ENCODE peak calls at places on chromosomes 3 and 15, in five cellular contexts. S is kidney, Y is HL-60, U is GM23248, B is mesenchymal stem cell. H is an unnamed sample.

GRCh38 chr3:14132120-14132519 is 7.3 kb downstream of the TMEM43 start:
- DNase-seq in B (no peak), S (peak), Y (no peak), U (no peak), H (no peak)

GRCh38 chr3:137121704-137122314 is 164.0 kb downstream of the IL20RB start:
- DNase-seq in Y (peak), U (peak), S (no peak), B (peak), H (peak)

GRCh38 chr15:67174864-67175573 is 79.4 kb downstream of the AAGAB start:
- DNase-seq in B (peak), U (peak), S (no peak), Y (no peak), H (no peak)

GRCh38 chr3:72492240-72492639 is 356.0 kb downstream of the SHQ1 start:
- DNase-seq in U (peak), S (peak), B (peak), Y (no peak), H (no peak)

GRCh38 chr15:63611217-63611616 is 14.0 kb downstream of the FBXL22 start:
- DNase-seq in U (no peak), B (no peak), S (no peak), Y (no peak), H (no peak)

GRCh38 chr15:56919708-56920637 is 1.5 kb downstream of the TCF12 start:
- DNase-seq in S (peak), U (peak), Y (peak), B (peak), H (peak)

GRCh38 chr15:42858999-42859789 is 61.4 kb downstream of the TTBK2 start:
- DNase-seq in S (no peak), B (peak), U (no peak), Y (no peak), H (no peak)

GRCh38 chr3:119323401-119324107 is 29.4 kb downstream of the ARHGAP31 start:
- DNase-seq in U (no peak), Y (no peak), B (no peak), S (no peak), H (no peak)

GRCh38 chr15:41780727-41781126 is 6.4 kb downstream of the MAPKBP1 start:
- DNase-seq in U (no peak), S (no peak), B (peak), Y (no peak), H (no peak)

GRCh38 chr3:177468816-177469590 is 271.7 kb upstream of the TBL1XR1 start:
- DNase-seq in U (peak), B (peak), S (no peak), Y (no peak), H (no peak)

GRCh38 chr15:47570044-47570443 is 147.3 kb upstream of the SEMA6D start:
- DNase-seq in S (no peak), U (no peak), Y (no peak), B (no peak), H (no peak)

GRCh38 chr15:34610388-34610787 is 26.9 kb upstream of the GOLGA8B start:
- DNase-seq in B (peak), Y (no peak), U (peak), S (no peak), H (no peak)

GRCh38 chr3:32840086-32840841 is 22.5 kb downstream of the TRIM71 start:
- DNase-seq in S (no peak), B (no peak), U (no peak), Y (no peak), H (no peak)

GRCh38 chr3:29338377-29338776 is 57.5 kb downstream of the RBMS3 start:
- DNase-seq in S (no peak), B (no peak), U (peak), Y (no peak), H (no peak)

GRCh38 chr15:77064118-77064517 is 6.8 kb downstream of the TSPAN3 start:
- DNase-seq in S (no peak), Y (no peak), B (no peak), U (no peak), H (no peak)

GRCh38 chr3:27568393-27568792 is 84.2 kb upstream of the SLC4A7 start:
- DNase-seq in B (no peak), U (peak), S (peak), Y (no peak), H (peak)
- H3K27ac ChIP-seq in B (no peak), U (peak), S (no peak), Y (no peak), H (no peak)

GRCh38 chr15:99504823-99505551 is 60.8 kb upstream of the MEF2A start:
- DNase-seq in B (peak), U (peak), S (no peak), Y (no peak), H (no peak)
- H3K4me3 ChIP-seq in B (no peak), U (no peak), S (no peak), Y (no peak), H (no peak)

GRCh38 chr3:128051837-128052766 is at the start of gene SEC61A1:
- DNase-seq in B (peak), S (peak), Y (peak), U (peak), H (peak)

GRCh38 chr3:128053614-128054013 is 1.4 kb downstream of the SEC61A1 start:
- DNase-seq in B (no peak), S (no peak), Y (no peak), U (no peak), H (no peak)

GRCh38 chr3:128052831-128053419 is 688 bp downstream of the SEC61A1 start:
- DNase-seq in S (no peak), Y (no peak), U (peak), B (peak), H (no peak)

GRCh38 chr3:128050597-128050996 is 1.6 kb upstream of the SEC61A1 start:
- DNase-seq in B (no peak), S (no peak), U (peak), Y (no peak), H (no peak)

DNA sequence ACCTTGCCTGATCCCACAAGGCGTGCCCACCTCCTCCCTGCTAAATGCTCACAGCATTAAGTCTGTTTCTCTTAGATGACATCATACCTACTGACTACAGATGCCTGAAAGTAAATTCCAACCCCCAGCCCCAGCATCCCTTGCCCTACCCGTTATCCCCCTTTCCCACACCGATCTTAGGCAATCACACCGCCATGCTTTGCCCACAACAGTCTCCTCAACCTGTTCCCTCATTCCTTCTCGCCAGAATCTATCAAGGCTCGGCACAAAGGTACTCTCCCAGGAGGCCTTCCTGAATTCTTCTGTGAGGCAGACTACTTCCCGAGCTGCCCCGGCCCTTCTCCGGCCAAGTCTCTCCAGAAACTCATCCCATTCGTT is 789 bp upstream of the SEC61A1 start:
- DNase-seq in U (peak), Y (peak), B (no peak), S (no peak), H (no peak)
- H3K27ac ChIP-seq in U (peak), Y (peak), B (peak), S (no peak), H (peak)

GRCh38 chr3:152084441-152084840 is 184.3 kb upstream of the MBNL1 start:
- DNase-seq in Y (no peak), S (no peak), B (no peak), U (no peak), H (no peak)

GRCh38 chr3:152076148-152076547 is 192.6 kb upstream of the MBNL1 start:
- DNase-seq in Y (no peak), U (peak), S (no peak), B (no peak), H (no peak)

GRCh38 chr3:152083058-152083457 is 185.7 kb upstream of the MBNL1 start:
- DNase-seq in U (no peak), Y (no peak), S (no peak), B (no peak), H (peak)

GRCh38 chr3:152079980-152080379 is 188.7 kb upstream of the MBNL1 start:
- DNase-seq in U (no peak), S (no peak), B (no peak), Y (no peak), H (no peak)
- H3K4me3 ChIP-seq in U (no peak), S (no peak), B (no peak), Y (no peak), H (no peak)

GRCh38 chr3:160447544-160447943 is 2.0 kb downstream of the TRIM59 start:
- DNase-seq in S (no peak), U (peak), B (peak), Y (no peak), H (no peak)
- H3K27ac ChIP-seq in S (no peak), U (peak), B (no peak), Y (no peak), H (no peak)

H was measured in A673.